ENCODE peak calls at places on chromosomes 12 and 14, in seven cellular contexts. One of them, this sample, is unnamed.
A peak's percentile ranks its signal among the peaks of the same experiment; 100 is the strongest.

GRCh38 chr14:99255621-99256482 is 16.1 kb downstream of the BCL11B start:
- DNase-seq in pancreas: no peak
- DNase-seq in NT2/D1: no peak
- DNase-seq in CD8-positive, alpha-beta memory T cell: peak; percentile 46
- DNase-seq in HCT116: no peak
- DNase-seq in ascending aorta: no peak
- DNase-seq in cardiac muscle cell: no peak
- DNase-seq in this sample: no peak

GRCh38 chr12:46577063-46577776 is 204.6 kb upstream of the SLC38A2 start:
- DNase-seq in NT2/D1: no peak
- DNase-seq in CD8-positive, alpha-beta memory T cell: no peak
- DNase-seq in pancreas: no peak
- DNase-seq in cardiac muscle cell: no peak
- DNase-seq in HCT116: no peak
- DNase-seq in ascending aorta: no peak
- DNase-seq in this sample: no peak

GRCh38 chr12:7705846-7706245 is 5.4 kb upstream of the DPPA3 start:
- DNase-seq in CD8-positive, alpha-beta memory T cell: no peak
- DNase-seq in pancreas: no peak
- DNase-seq in ascending aorta: no peak
- DNase-seq in cardiac muscle cell: no peak
- DNase-seq in HCT116: no peak
- DNase-seq in NT2/D1: no peak
- DNase-seq in this sample: no peak

GRCh38 chr12:121765573-121765972 is 27.9 kb downstream of the RHOF start:
- DNase-seq in ascending aorta: no peak
- DNase-seq in cardiac muscle cell: peak; percentile 61
- DNase-seq in CD8-positive, alpha-beta memory T cell: no peak
- DNase-seq in pancreas: no peak
- DNase-seq in NT2/D1: peak; percentile 62
- DNase-seq in HCT116: peak; percentile 58
- DNase-seq in this sample: no peak

GRCh38 chr12:9634177-9634803 is 26.6 kb upstream of the KLRB1 start:
- DNase-seq in cardiac muscle cell: peak; percentile 66
- DNase-seq in pancreas: no peak
- DNase-seq in ascending aorta: no peak
- DNase-seq in CD8-positive, alpha-beta memory T cell: peak; percentile 80
- DNase-seq in NT2/D1: peak; percentile 75
- DNase-seq in HCT116: no peak
- DNase-seq in this sample: peak; percentile 37

GRCh38 chr12:42094277-42094676 is 50.4 kb downstream of the GXYLT1 start:
- DNase-seq in NT2/D1: peak; percentile 20
- DNase-seq in HCT116: peak; percentile 33
- DNase-seq in pancreas: no peak
- DNase-seq in cardiac muscle cell: peak; percentile 70
- DNase-seq in ascending aorta: no peak
- DNase-seq in CD8-positive, alpha-beta memory T cell: peak; percentile 59
- DNase-seq in this sample: no peak

GRCh38 chr14:97453991-97454390 is 656.8 kb downstream of the VRK1 start:
- DNase-seq in pancreas: no peak
- DNase-seq in NT2/D1: no peak
- DNase-seq in cardiac muscle cell: no peak
- DNase-seq in HCT116: no peak
- DNase-seq in CD8-positive, alpha-beta memory T cell: no peak
- DNase-seq in ascending aorta: no peak
- DNase-seq in this sample: no peak

GRCh38 chr12:106871477-106871876 is 84.2 kb upstream of the TMEM263 start:
- DNase-seq in ascending aorta: no peak
- DNase-seq in HCT116: no peak
- DNase-seq in cardiac muscle cell: peak; percentile 17
- DNase-seq in CD8-positive, alpha-beta memory T cell: no peak
- DNase-seq in NT2/D1: no peak
- DNase-seq in pancreas: no peak
- DNase-seq in this sample: no peak

GRCh38 chr12:39975374-39975918 is 130.4 kb downstream of the SLC2A13 start:
- DNase-seq in CD8-positive, alpha-beta memory T cell: no peak
- DNase-seq in HCT116: no peak
- DNase-seq in ascending aorta: no peak
- DNase-seq in pancreas: no peak
- DNase-seq in cardiac muscle cell: no peak
- DNase-seq in NT2/D1: no peak
- DNase-seq in this sample: no peak

GRCh38 chr12:29537292-29537691 is 39.8 kb upstream of the OVCH1 start:
- DNase-seq in HCT116: no peak
- DNase-seq in ascending aorta: no peak
- DNase-seq in CD8-positive, alpha-beta memory T cell: no peak
- DNase-seq in NT2/D1: no peak
- DNase-seq in pancreas: no peak
- DNase-seq in cardiac muscle cell: no peak
- DNase-seq in this sample: no peak
- H3K4me1 ChIP-seq in HCT116: no peaks in the 10 kb centered on the region
- H3K4me1 ChIP-seq in ascending aorta: no peaks in the 10 kb centered on the region
- H3K4me1 ChIP-seq in CD8-positive, alpha-beta memory T cell: no peaks in the 10 kb centered on the region
- H3K4me1 ChIP-seq in NT2/D1: no peaks in the 10 kb centered on the region
- H3K4me1 ChIP-seq in pancreas: no peaks in the 10 kb centered on the region
- H3K4me1 ChIP-seq in cardiac muscle cell: no peaks in the 10 kb centered on the region
- H3K4me1 ChIP-seq in this sample: no peaks in the 10 kb centered on the region

GRCh38 chr12:53048033-53048779 is 1.7 kb upstream of the TNS2 start:
- DNase-seq in ascending aorta: no peak
- DNase-seq in HCT116: no peak
- DNase-seq in NT2/D1: no peak
- DNase-seq in pancreas: peak; percentile 94
- DNase-seq in cardiac muscle cell: no peak
- DNase-seq in CD8-positive, alpha-beta memory T cell: no peak
- DNase-seq in this sample: peak; percentile 78
- H3K4me1 ChIP-seq in ascending aorta: peaks cover 52% of the 10 kb centered on the region
- H3K4me1 ChIP-seq in HCT116: peaks cover 95% of the 10 kb centered on the region
- H3K4me1 ChIP-seq in NT2/D1: peaks cover 55% of the 10 kb centered on the region
- H3K4me1 ChIP-seq in pancreas: peaks cover 57% of the 10 kb centered on the region
- H3K4me1 ChIP-seq in cardiac muscle cell: peaks cover 25% of the 10 kb centered on the region
- H3K4me1 ChIP-seq in CD8-positive, alpha-beta memory T cell: peaks cover 7% of the 10 kb centered on the region
- H3K4me1 ChIP-seq in this sample: peaks cover 37% of the 10 kb centered on the region

DNA sequence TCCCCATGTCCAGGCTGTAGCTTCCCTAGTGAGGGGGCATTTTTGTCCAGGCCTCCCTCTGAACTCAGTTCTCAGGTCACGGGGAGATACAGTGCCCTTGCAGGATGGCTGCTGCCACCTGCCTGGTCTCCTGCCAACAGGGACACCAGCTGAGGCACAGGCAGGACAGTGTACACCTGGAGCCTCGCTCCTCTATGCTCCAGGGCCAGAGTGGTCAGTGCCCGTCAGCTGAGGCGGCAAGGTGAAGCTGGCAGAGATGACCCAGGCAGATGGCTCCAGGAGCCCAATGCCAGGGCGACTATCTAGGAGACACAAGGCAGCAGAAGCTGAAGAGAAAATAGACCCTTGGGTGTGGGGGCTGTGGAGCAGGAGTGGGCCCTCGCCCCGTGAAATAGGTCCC is 12.6 kb downstream of the TUBA1C start:
- DNase-seq in pancreas: no peak
- DNase-seq in ascending aorta: no peak
- DNase-seq in cardiac muscle cell: no peak
- DNase-seq in NT2/D1: no peak
- DNase-seq in CD8-positive, alpha-beta memory T cell: no peak
- DNase-seq in HCT116: no peak
- DNase-seq in this sample: no peak
- H3K4me1 ChIP-seq in pancreas: peaks cover 2% of the 10 kb centered on the region
- H3K4me1 ChIP-seq in ascending aorta: no peaks in the 10 kb centered on the region
- H3K4me1 ChIP-seq in cardiac muscle cell: no peaks in the 10 kb centered on the region
- H3K4me1 ChIP-seq in NT2/D1: peaks cover 13% of the 10 kb centered on the region
- H3K4me1 ChIP-seq in CD8-positive, alpha-beta memory T cell: no peaks in the 10 kb centered on the region
- H3K4me1 ChIP-seq in HCT116: peaks cover 2% of the 10 kb centered on the region
- H3K4me1 ChIP-seq in this sample: no peaks in the 10 kb centered on the region

GRCh38 chr12:53571295-53571694 is 54.9 kb downstream of the ATF7 start:
- DNase-seq in ascending aorta: no peak
- DNase-seq in NT2/D1: no peak
- DNase-seq in cardiac muscle cell: no peak
- DNase-seq in HCT116: no peak
- DNase-seq in CD8-positive, alpha-beta memory T cell: no peak
- DNase-seq in pancreas: no peak
- DNase-seq in this sample: no peak

GRCh38 chr12:53569174-53569557 is 57.0 kb downstream of the ATF7 start:
- DNase-seq in ascending aorta: no peak
- DNase-seq in CD8-positive, alpha-beta memory T cell: no peak
- DNase-seq in HCT116: no peak
- DNase-seq in NT2/D1: peak; percentile 27
- DNase-seq in pancreas: no peak
- DNase-seq in cardiac muscle cell: peak; percentile 46
- DNase-seq in this sample: no peak

GRCh38 chr12:53568428-53569173 is 57.6 kb downstream of the ATF7 start:
- DNase-seq in cardiac muscle cell: no peak
- DNase-seq in pancreas: no peak
- DNase-seq in NT2/D1: no peak
- DNase-seq in ascending aorta: no peak
- DNase-seq in HCT116: no peak
- DNase-seq in CD8-positive, alpha-beta memory T cell: no peak
- DNase-seq in this sample: no peak

GRCh38 chr12:53575502-53576264 is 50.5 kb downstream of the ATF7 start:
- DNase-seq in ascending aorta: no peak
- DNase-seq in pancreas: no peak
- DNase-seq in HCT116: no peak
- DNase-seq in CD8-positive, alpha-beta memory T cell: no peak
- DNase-seq in cardiac muscle cell: peak; percentile 86
- DNase-seq in NT2/D1: no peak
- DNase-seq in this sample: no peak

GRCh38 chr12:53572134-53572758 is 53.9 kb downstream of the ATF7 start:
- DNase-seq in CD8-positive, alpha-beta memory T cell: no peak
- DNase-seq in cardiac muscle cell: no peak
- DNase-seq in HCT116: no peak
- DNase-seq in ascending aorta: no peak
- DNase-seq in pancreas: no peak
- DNase-seq in NT2/D1: no peak
- DNase-seq in this sample: no peak
- H3K4me1 ChIP-seq in CD8-positive, alpha-beta memory T cell: peaks cover 32% of the 10 kb centered on the region
- H3K4me1 ChIP-seq in cardiac muscle cell: peaks cover 10% of the 10 kb centered on the region
- H3K4me1 ChIP-seq in HCT116: peaks cover 6% of the 10 kb centered on the region
- H3K4me1 ChIP-seq in ascending aorta: peaks cover 28% of the 10 kb centered on the region
- H3K4me1 ChIP-seq in pancreas: peaks cover 10% of the 10 kb centered on the region
- H3K4me1 ChIP-seq in NT2/D1: peaks cover 2% of the 10 kb centered on the region
- H3K4me1 ChIP-seq in this sample: peaks cover 22% of the 10 kb centered on the region

GRCh38 chr14:104977681-104978647 is at the start of gene AHNAK2:
- DNase-seq in pancreas: peak; percentile 88
- DNase-seq in ascending aorta: no peak
- DNase-seq in cardiac muscle cell: peak; percentile 79
- DNase-seq in NT2/D1: peak; percentile 56
- DNase-seq in HCT116: peak; percentile 68
- DNase-seq in CD8-positive, alpha-beta memory T cell: peak; percentile 46
- DNase-seq in this sample: peak; percentile 84
- H3K4me1 ChIP-seq in pancreas: peaks cover 48% of the 10 kb centered on the region
- H3K4me1 ChIP-seq in ascending aorta: peaks cover 52% of the 10 kb centered on the region
- H3K4me1 ChIP-seq in cardiac muscle cell: peaks cover 4% of the 10 kb centered on the region
- H3K4me1 ChIP-seq in NT2/D1: peaks cover 33% of the 10 kb centered on the region
- H3K4me1 ChIP-seq in HCT116: peaks cover 74% of the 10 kb centered on the region
- H3K4me1 ChIP-seq in CD8-positive, alpha-beta memory T cell: peaks cover 7% of the 10 kb centered on the region
- H3K4me1 ChIP-seq in this sample: peaks cover 64% of the 10 kb centered on the region

GRCh38 chr12:103556890-103557667 is 30.0 kb upstream of the STAB2 start:
- DNase-seq in cardiac muscle cell: no peak
- DNase-seq in CD8-positive, alpha-beta memory T cell: no peak
- DNase-seq in NT2/D1: no peak
- DNase-seq in ascending aorta: no peak
- DNase-seq in pancreas: no peak
- DNase-seq in HCT116: no peak
- DNase-seq in this sample: no peak

GRCh38 chr12:103558879-103559278 is 28.2 kb upstream of the STAB2 start:
- DNase-seq in HCT116: no peak
- DNase-seq in cardiac muscle cell: no peak
- DNase-seq in pancreas: no peak
- DNase-seq in ascending aorta: no peak
- DNase-seq in NT2/D1: no peak
- DNase-seq in CD8-positive, alpha-beta memory T cell: no peak
- DNase-seq in this sample: no peak

GRCh38 chr12:103560604-103561101 is 26.4 kb upstream of the STAB2 start:
- DNase-seq in ascending aorta: no peak
- DNase-seq in pancreas: no peak
- DNase-seq in NT2/D1: peak; percentile 30
- DNase-seq in HCT116: peak; percentile 91
- DNase-seq in cardiac muscle cell: peak; percentile 92
- DNase-seq in CD8-positive, alpha-beta memory T cell: no peak
- DNase-seq in this sample: no peak

GRCh38 chr12:103566398-103566797 is 20.7 kb upstream of the STAB2 start:
- DNase-seq in CD8-positive, alpha-beta memory T cell: no peak
- DNase-seq in cardiac muscle cell: no peak
- DNase-seq in NT2/D1: no peak
- DNase-seq in ascending aorta: no peak
- DNase-seq in pancreas: no peak
- DNase-seq in HCT116: no peak
- DNase-seq in this sample: no peak

DNA sequence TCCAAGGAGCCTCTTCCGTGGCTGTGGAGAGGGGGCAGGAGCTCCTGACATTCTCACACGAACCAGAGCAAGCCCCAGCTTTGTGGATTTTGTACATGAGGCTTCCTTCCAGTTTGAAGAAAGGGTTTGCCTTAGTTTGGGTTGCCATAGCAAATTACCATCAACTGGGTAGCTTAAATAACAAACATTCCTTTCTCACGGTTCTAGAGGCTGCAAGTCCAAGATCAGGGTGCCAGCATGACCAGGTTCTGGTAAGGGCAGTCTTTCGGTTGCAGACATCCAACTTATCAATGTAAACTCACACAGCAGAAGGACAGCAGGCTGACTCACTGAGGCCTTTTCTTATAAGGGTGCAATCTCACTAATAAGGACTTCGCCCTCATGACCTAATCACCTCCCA is 25.9 kb upstream of the STAB2 start:
- DNase-seq in pancreas: no peak
- DNase-seq in NT2/D1: no peak
- DNase-seq in cardiac muscle cell: peak; percentile 33
- DNase-seq in CD8-positive, alpha-beta memory T cell: no peak
- DNase-seq in HCT116: no peak
- DNase-seq in ascending aorta: no peak
- DNase-seq in this sample: no peak
- H3K4me1 ChIP-seq in pancreas: no peaks in the 10 kb centered on the region
- H3K4me1 ChIP-seq in NT2/D1: no peaks in the 10 kb centered on the region
- H3K4me1 ChIP-seq in cardiac muscle cell: no peaks in the 10 kb centered on the region
- H3K4me1 ChIP-seq in CD8-positive, alpha-beta memory T cell: no peaks in the 10 kb centered on the region
- H3K4me1 ChIP-seq in HCT116: peaks cover 23% of the 10 kb centered on the region
- H3K4me1 ChIP-seq in ascending aorta: no peaks in the 10 kb centered on the region
- H3K4me1 ChIP-seq in this sample: no peaks in the 10 kb centered on the region

GRCh38 chr12:31517994-31518393 is 72.9 kb downstream of the DENND5B start:
- DNase-seq in ascending aorta: no peak
- DNase-seq in pancreas: no peak
- DNase-seq in NT2/D1: no peak
- DNase-seq in HCT116: no peak
- DNase-seq in cardiac muscle cell: no peak
- DNase-seq in CD8-positive, alpha-beta memory T cell: no peak
- DNase-seq in this sample: no peak
- H3K4me1 ChIP-seq in ascending aorta: peaks cover 31% of the 10 kb centered on the region
- H3K4me1 ChIP-seq in pancreas: peaks cover 22% of the 10 kb centered on the region
- H3K4me1 ChIP-seq in NT2/D1: peaks cover 10% of the 10 kb centered on the region
- H3K4me1 ChIP-seq in HCT116: peaks cover 45% of the 10 kb centered on the region
- H3K4me1 ChIP-seq in cardiac muscle cell: peaks cover 45% of the 10 kb centered on the region
- H3K4me1 ChIP-seq in CD8-positive, alpha-beta memory T cell: no peaks in the 10 kb centered on the region
- H3K4me1 ChIP-seq in this sample: peaks cover 13% of the 10 kb centered on the region